ENCODE peak calls at places on chromosomes 3 and 15, in five cellular contexts. M is stimulated activated CD4-positive, alpha-beta T cell treated with anti-CD3 and anti-CD28 coated beads, Interleukin-2, amount 100 ng/mL, for 48 hours; V is fibroblast of pulmonary artery; L is HS-27A; Z is neural progenitor cell. E is an unnamed sample.

GRCh38 chr3:83523470-83524073 is 1435.2 kb upstream of the CADM2 start:
- DNase-seq in V (peak), Z (peak), L (peak), M (no peak), E (no peak)

GRCh38 chr15:88992912-88993376 is 79.8 kb upstream of the MFGE8 start:
- DNase-seq in M (no peak), Z (no peak), V (no peak), L (no peak), E (no peak)

GRCh38 chr15:77634266-77634962 is 1.7 kb upstream of the LINGO1 start:
- DNase-seq in M (peak), Z (peak), V (peak), L (no peak), E (no peak)

GRCh38 chr3:71414189-71414924 is 169.2 kb downstream of the FOXP1 start:
- DNase-seq in L (no peak), V (no peak), Z (no peak), M (no peak), E (no peak)

GRCh38 chr3:46714728-46715506 is 2.8 kb downstream of the PRSS50 start:
- DNase-seq in V (no peak), Z (no peak), M (no peak), L (no peak), E (no peak)

GRCh38 chr15:95341686-95342085 is 988.8 kb upstream of the NR2F2 start:
- DNase-seq in L (no peak), M (no peak), Z (no peak), V (no peak), E (no peak)

GRCh38 chr3:138850151-138850550 is 15.4 kb upstream of the PIK3CB start:
- DNase-seq in L (no peak), V (peak), Z (no peak), M (no peak), E (no peak)

GRCh38 chr15:101348643-101349496 is 53.8 kb upstream of the SNRPA1 start:
- DNase-seq in Z (no peak), V (peak), M (no peak), L (no peak), E (no peak)

GRCh38 chr3:151918253-151919029 is 45.0 kb downstream of the SUCNR1 start:
- DNase-seq in M (no peak), V (peak), L (peak), Z (peak), E (peak)

GRCh38 chr3:184175506-184175905 is 851 bp downstream of the AP2M1 start:
- DNase-seq in L (no peak), V (no peak), M (no peak), Z (no peak), E (no peak)

GRCh38 chr15:82642656-82643055 is 4.5 kb downstream of the CPEB1 start:
- DNase-seq in V (no peak), M (no peak), L (no peak), Z (no peak), E (no peak)

GRCh38 chr15:72846027-72846426 is 62.5 kb upstream of the ADPGK start:
- DNase-seq in Z (no peak), L (peak), M (no peak), V (no peak), E (no peak)

GRCh38 chr15:92092391-92092790 is 238.9 kb downstream of the SLCO3A1 start:
- DNase-seq in V (no peak), Z (no peak), M (no peak), L (no peak), E (no peak)

GRCh38 chr15:41996376-41996775 is 24.0 kb upstream of the EHD4 start:
- DNase-seq in M (no peak), L (no peak), Z (no peak), V (no peak), E (no peak)

GRCh38 chr3:124633527-124633926 is 96.7 kb upstream of the UMPS start:
- DNase-seq in L (no peak), V (no peak), M (no peak), Z (no peak), E (no peak)

GRCh38 chr15:79640206-79640605 is 208.1 kb downstream of the MINAR1 start:
- DNase-seq in Z (no peak), V (peak), M (no peak), L (peak), E (peak)

GRCh38 chr3:13860001-13860400 is 19.9 kb downstream of the WNT7A start:
- DNase-seq in V (no peak), Z (no peak), M (no peak), L (no peak), E (no peak)

GRCh38 chr3:52570076-52570475 is 33.7 kb downstream of the UQCC5 start:
- DNase-seq in L (no peak), M (no peak), V (peak), Z (no peak), E (no peak)